ENCODE peak calls at places on chromosomes 7 and 10, in five cellular contexts. O is Caki2; N is stimulated activated CD4-positive, alpha-beta T cell treated with anti-CD3 and anti-CD28 coated beads, Interleukin-15, amount 100 ng/mL, for 24 hours; Z is DMS53; H is GOT3. J is an unnamed sample.

GRCh38 chr10:108787932-108788331 is 1135.4 kb downstream of the XPNPEP1 start:
- DNase-seq in O (no peak), N (no peak), Z (no peak), H (no peak), J (peak; percentile 35)

GRCh38 chr10:71878327-71879034 is 27.4 kb upstream of the PSAP start:
- DNase-seq in O (no peak), N (peak; percentile 28), Z (no peak), H (no peak), J (no peak)

GRCh38 chr7:69190738-69191137 is 407.5 kb upstream of the AUTS2 start:
- DNase-seq in O (no peak), N (no peak), Z (no peak), H (no peak), J (no peak)

GRCh38 chr10:119308556-119309422 is 101.4 kb downstream of the GRK5 start:
- DNase-seq in O (no peak), N (no peak), Z (no peak), H (no peak), J (no peak)

GRCh38 chr7:130150587-130150986 is 54.6 kb downstream of the TMEM209 start:
- DNase-seq in O (no peak), N (no peak), Z (peak; percentile 34), H (no peak), J (no peak)

GRCh38 chr10:79444243-79445119 is 943 bp downstream of the ZCCHC24 start:
- DNase-seq in O (no peak), N (peak; percentile 65), Z (peak; percentile 70), H (no peak), J (no peak)

GRCh38 chr7:13945670-13946069 is 43.8 kb downstream of the ETV1 start:
- DNase-seq in O (no peak), N (no peak), Z (no peak), H (no peak), J (peak; percentile 51)

GRCh38 chr7:134547738-134548054 is 1.2 kb upstream of the AKR1B15 start:
- DNase-seq in O (no peak), N (no peak), Z (no peak), H (no peak), J (peak; percentile 32)

GRCh38 chr10:116891208-116891607 is 41.9 kb downstream of the ENO4 start:
- DNase-seq in O (no peak), N (no peak), Z (no peak), H (no peak), J (no peak)

GRCh38 chr7:73717991-73718405 is 1.5 kb downstream of the STX1A start:
- DNase-seq in O (peak; percentile 79), N (peak; percentile 88), Z (no peak), H (peak; percentile 58), J (peak; percentile 80)

GRCh38 chr7:23093546-23093945 is 12.0 kb upstream of the KLHL7 start:
- DNase-seq in O (no peak), N (no peak), Z (no peak), H (no peak), J (no peak)

GRCh38 chr10:43380610-43381222 is 9.3 kb downstream of the FXYD4 start:
- DNase-seq in O (no peak), N (no peak), Z (peak; percentile 57), H (no peak), J (no peak)

GRCh38 chr10:132990684-132991545 is 48.5 kb upstream of the CFAP46 start:
- DNase-seq in O (no peak), N (no peak), Z (no peak), H (no peak), J (no peak)

GRCh38 chr7:79130715-79131114 is 322.8 kb downstream of the MAGI2 start:
- DNase-seq in O (no peak), N (no peak), Z (no peak), H (no peak), J (no peak)

GRCh38 chr7:46383605-46384004 is 462.5 kb upstream of the IGFBP3 start:
- DNase-seq in O (no peak), N (no peak), Z (no peak), H (no peak), J (peak; percentile 12)

GRCh38 chr10:1267148-1267547 is 211.0 kb downstream of the WDR37 start:
- DNase-seq in O (no peak), N (no peak), Z (no peak), H (no peak), J (no peak)

GRCh38 chr10:116521424-116522305 is 24.1 kb upstream of the PNLIP start:
- DNase-seq in O (peak; percentile 20), N (peak; percentile 37), Z (peak; percentile 69), H (no peak), J (no peak)

J was measured in kidney epithelial cell.